ENCODE peak calls at places on chromosomes 7 and 10, in seven cellular contexts. G is trophoblast cell, Q is IMR-90, E is neuronal stem cell, J is H1, I is mesendoderm, P is mesenchymal stem cell. U is an unnamed sample.

GRCh38 chr7:69277361-69277760 is 320.9 kb upstream of the AUTS2 start:
- DNase-seq in G (no peak), P (no peak), I (no peak), E (no peak), J (no peak), Q (no peak), U (no peak)

GRCh38 chr10:80447618-80448190 is 6.4 kb upstream of the TSPAN14 start:
- DNase-seq in E (no peak), G (no peak), I (no peak), Q (no peak), P (no peak), J (no peak), U (no peak)

GRCh38 chr10:71767420-71768035 is 5.8 kb downstream of the VSIR start:
- DNase-seq in E (no peak), P (peak; percentile 37), I (no peak), G (peak; percentile 93), J (no peak), Q (no peak), U (no peak)

GRCh38 chr7:132713893-132714292 is 137.6 kb upstream of the PLXNA4 start:
- DNase-seq in J (no peak), I (no peak), E (no peak), Q (no peak), P (no peak), G (no peak), U (no peak)

GRCh38 chr10:99915414-99915813 is 94.3 kb downstream of the DNMBP start:
- DNase-seq in E (no peak), G (no peak), P (no peak), Q (no peak), I (no peak), J (no peak), U (no peak)

GRCh38 chr10:122495406-122496340 is 34.3 kb downstream of the HTRA1 start:
- DNase-seq in J (no peak), Q (no peak), I (peak; percentile 94), P (peak; percentile 23), G (no peak), E (no peak), U (no peak)

GRCh38 chr10:122286872-122287271 is 15.8 kb downstream of the BTBD16 start:
- DNase-seq in I (peak; percentile 78), P (peak; percentile 79), G (peak; percentile 68), J (no peak), Q (peak; percentile 77), E (no peak), U (peak; percentile 61)

GRCh38 chr7:1054438-1055083 is 10.2 kb downstream of the GPR146 start:
- DNase-seq in I (no peak), P (no peak), E (no peak), J (no peak), G (peak; percentile 85), Q (no peak), U (no peak)

GRCh38 chr7:1523838-1524237 is 6.7 kb upstream of the MAFK start:
- DNase-seq in J (no peak), P (no peak), I (no peak), Q (no peak), E (no peak), G (no peak), U (no peak)

GRCh38 chr10:93991596-93992284 is 2.0 kb upstream of the PLCE1 start:
- DNase-seq in Q (peak; percentile 73), P (peak; percentile 83), J (no peak), G (peak; percentile 69), E (peak; percentile 39), I (peak; percentile 94), U (peak; percentile 57)
- H4K8ac ChIP-seq in Q (no peak overlapping the region), P (no peak overlapping the region), J (no peak overlapping the region), G (no peak overlapping the region), E (no peak overlapping the region), I (no peak overlapping the region), U (no peak overlapping the region)

DNA sequence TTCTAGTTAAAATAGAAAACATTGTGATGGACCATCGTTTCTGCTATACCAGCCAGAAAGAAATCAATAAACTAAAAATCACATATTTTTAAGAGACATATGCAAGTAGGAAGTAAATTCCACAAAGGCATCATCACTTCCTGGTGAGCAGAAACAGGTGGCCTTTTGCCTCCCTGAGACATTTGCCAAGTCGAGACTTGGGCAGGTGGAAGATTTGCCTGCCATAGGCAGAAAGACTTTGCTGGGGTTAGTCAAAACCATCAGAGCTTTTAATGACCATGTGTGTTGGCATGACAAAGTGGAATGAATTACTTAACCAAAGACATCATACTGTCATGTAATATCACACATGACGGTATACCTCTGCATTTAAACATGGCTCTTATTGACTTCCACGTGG is 66.0 kb upstream of the FGL2 start:
- DNase-seq in Q (no peak), I (no peak), P (no peak), J (no peak), E (no peak), G (no peak), U (no peak)
- H3K18ac ChIP-seq in Q (peak overlapping the region; percentile 83), I (no peak overlapping the region), P (no peak overlapping the region), J (no peak overlapping the region), E (no peak overlapping the region), G (no peak overlapping the region), U (no peak overlapping the region)

GRCh38 chr7:29968683-29969457 is 20.7 kb downstream of the SCRN1 start:
- DNase-seq in G (no peak), J (no peak), P (peak; percentile 82), Q (peak; percentile 91), E (no peak), I (peak; percentile 46), U (no peak)
- H4K8ac ChIP-seq in G (no peak overlapping the region), J (no peak overlapping the region), P (no peak overlapping the region), Q (no peak overlapping the region), E (no peak overlapping the region), I (no peak overlapping the region), U (no peak overlapping the region)

GRCh38 chr10:62647375-62648092 is 157.0 kb upstream of the ADO start:
- DNase-seq in Q (no peak), G (no peak), I (no peak), E (no peak), P (no peak), J (no peak), U (no peak)
- H3K18ac ChIP-seq in Q (no peak overlapping the region), G (no peak overlapping the region), I (no peak overlapping the region), E (no peak overlapping the region), P (no peak overlapping the region), J (no peak overlapping the region), U (no peak overlapping the region)

GRCh38 chr7:39816462-39817065 is 133.5 kb upstream of the CDK13 start:
- DNase-seq in P (no peak), J (no peak), E (no peak), G (no peak), I (no peak), Q (no peak), U (no peak)
- H4K8ac ChIP-seq in P (no peak overlapping the region), J (no peak overlapping the region), E (no peak overlapping the region), G (no peak overlapping the region), I (no peak overlapping the region), Q (no peak overlapping the region), U (no peak overlapping the region)

DNA sequence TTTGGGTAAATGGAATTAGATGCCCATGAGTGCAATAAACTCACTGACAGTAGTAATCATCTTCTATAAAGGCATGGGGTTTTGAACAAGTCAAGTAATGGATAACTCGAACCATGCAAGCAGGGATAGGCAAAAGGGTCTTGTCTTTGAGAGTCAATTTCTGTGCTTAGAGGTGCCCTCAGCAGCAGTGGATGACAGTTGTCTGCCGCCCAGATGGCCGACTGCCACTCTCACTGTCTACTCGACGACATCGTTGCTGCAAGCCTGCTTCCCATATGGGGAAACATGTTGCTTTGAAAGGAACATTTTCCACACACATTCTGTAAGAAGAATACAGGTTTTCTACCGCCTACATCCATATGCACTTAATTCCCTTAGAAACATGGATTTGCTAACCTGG is 236.3 kb upstream of the DKK1 start:
- DNase-seq in I (no peak), Q (no peak), J (no peak), E (no peak), G (no peak), P (no peak), U (no peak)
- H3K18ac ChIP-seq in I (no peak overlapping the region), Q (no peak overlapping the region), J (no peak overlapping the region), E (no peak overlapping the region), G (no peak overlapping the region), P (no peak overlapping the region), U (no peak overlapping the region)